ENCODE peak calls at places on chromosomes 3 and 15, in nine cellular contexts. One of them, this sample, is unnamed.

GRCh38 chr15:96972201-96972600 is 641.7 kb downstream of the NR2F2 start:
- DNase-seq in retinal pigment epithelial cell: no peak
- DNase-seq in type B pancreatic cell: no peak
- DNase-seq in endodermal cell: no peak
- DNase-seq in glutamatergic neuron: no peak
- DNase-seq in left ventricle myocardium inferior: no peak
- DNase-seq in adrenal gland: no peak
- DNase-seq in dorsolateral prefrontal cortex: no peak
- DNase-seq in upper lobe of right lung: no peak
- DNase-seq in this sample: no peak

GRCh38 chr3:59052803-59053411 is 3.1 kb upstream of the CFAP20DC start:
- DNase-seq in retinal pigment epithelial cell: no peak
- DNase-seq in type B pancreatic cell: no peak
- DNase-seq in endodermal cell: peak
- DNase-seq in glutamatergic neuron: no peak
- DNase-seq in left ventricle myocardium inferior: no peak
- DNase-seq in adrenal gland: no peak
- DNase-seq in dorsolateral prefrontal cortex: no peak
- DNase-seq in upper lobe of right lung: no peak
- DNase-seq in this sample: no peak

GRCh38 chr3:99499235-99499798 is 139.1 kb upstream of the COL8A1 start:
- DNase-seq in retinal pigment epithelial cell: no peak
- DNase-seq in type B pancreatic cell: no peak
- DNase-seq in endodermal cell: peak
- DNase-seq in glutamatergic neuron: peak
- DNase-seq in left ventricle myocardium inferior: no peak
- DNase-seq in adrenal gland: peak
- DNase-seq in dorsolateral prefrontal cortex: no peak
- DNase-seq in upper lobe of right lung: no peak
- DNase-seq in this sample: peak

GRCh38 chr15:89101302-89102191 is 13.3 kb downstream of the ABHD2 start:
- DNase-seq in retinal pigment epithelial cell: peak
- DNase-seq in type B pancreatic cell: no peak
- DNase-seq in endodermal cell: no peak
- DNase-seq in glutamatergic neuron: no peak
- DNase-seq in left ventricle myocardium inferior: peak
- DNase-seq in adrenal gland: peak
- DNase-seq in dorsolateral prefrontal cortex: no peak
- DNase-seq in upper lobe of right lung: peak
- DNase-seq in this sample: no peak

GRCh38 chr15:52071570-52071969 is 41.0 kb downstream of the BCL2L10 start:
- DNase-seq in retinal pigment epithelial cell: no peak
- DNase-seq in type B pancreatic cell: no peak
- DNase-seq in endodermal cell: no peak
- DNase-seq in glutamatergic neuron: no peak
- DNase-seq in left ventricle myocardium inferior: no peak
- DNase-seq in adrenal gland: no peak
- DNase-seq in dorsolateral prefrontal cortex: no peak
- DNase-seq in upper lobe of right lung: no peak
- DNase-seq in this sample: no peak

GRCh38 chr3:128787256-128788253 is 61.6 kb downstream of the RAB7A start:
- DNase-seq in retinal pigment epithelial cell: no peak
- DNase-seq in type B pancreatic cell: no peak
- DNase-seq in endodermal cell: peak
- DNase-seq in glutamatergic neuron: no peak
- DNase-seq in left ventricle myocardium inferior: no peak
- DNase-seq in adrenal gland: no peak
- DNase-seq in dorsolateral prefrontal cortex: no peak
- DNase-seq in upper lobe of right lung: no peak
- DNase-seq in this sample: peak

GRCh38 chr15:52679232-52680040 is at the start of gene ATOSA:
- DNase-seq in retinal pigment epithelial cell: peak
- DNase-seq in type B pancreatic cell: peak
- DNase-seq in endodermal cell: peak
- DNase-seq in glutamatergic neuron: peak
- DNase-seq in left ventricle myocardium inferior: peak
- DNase-seq in adrenal gland: peak
- DNase-seq in dorsolateral prefrontal cortex: peak
- DNase-seq in upper lobe of right lung: peak
- DNase-seq in this sample: peak

GRCh38 chr3:5339967-5340535 is 152.5 kb downstream of the EDEM1 start:
- DNase-seq in retinal pigment epithelial cell: no peak
- DNase-seq in type B pancreatic cell: no peak
- DNase-seq in endodermal cell: peak
- DNase-seq in glutamatergic neuron: no peak
- DNase-seq in left ventricle myocardium inferior: no peak
- DNase-seq in adrenal gland: no peak
- DNase-seq in dorsolateral prefrontal cortex: no peak
- DNase-seq in upper lobe of right lung: no peak
- DNase-seq in this sample: no peak

GRCh38 chr15:89998141-89998661 is 2.9 kb upstream of the ZNF710 start:
- DNase-seq in retinal pigment epithelial cell: no peak
- DNase-seq in type B pancreatic cell: no peak
- DNase-seq in endodermal cell: no peak
- DNase-seq in glutamatergic neuron: no peak
- DNase-seq in left ventricle myocardium inferior: no peak
- DNase-seq in adrenal gland: no peak
- DNase-seq in dorsolateral prefrontal cortex: no peak
- DNase-seq in upper lobe of right lung: no peak
- DNase-seq in this sample: no peak

GRCh38 chr3:185750015-185750414 is 74.8 kb downstream of the IGF2BP2 start:
- DNase-seq in retinal pigment epithelial cell: no peak
- DNase-seq in type B pancreatic cell: no peak
- DNase-seq in endodermal cell: peak
- DNase-seq in glutamatergic neuron: no peak
- DNase-seq in left ventricle myocardium inferior: no peak
- DNase-seq in adrenal gland: no peak
- DNase-seq in dorsolateral prefrontal cortex: no peak
- DNase-seq in upper lobe of right lung: no peak
- DNase-seq in this sample: no peak

GRCh38 chr15:39167114-39168058 is 413.5 kb upstream of the THBS1 start:
- DNase-seq in retinal pigment epithelial cell: no peak
- DNase-seq in type B pancreatic cell: no peak
- DNase-seq in endodermal cell: no peak
- DNase-seq in glutamatergic neuron: no peak
- DNase-seq in left ventricle myocardium inferior: no peak
- DNase-seq in adrenal gland: no peak
- DNase-seq in dorsolateral prefrontal cortex: no peak
- DNase-seq in upper lobe of right lung: no peak
- DNase-seq in this sample: no peak

GRCh38 chr3:151918253-151919029 is 45.0 kb downstream of the SUCNR1 start:
- DNase-seq in retinal pigment epithelial cell: no peak
- DNase-seq in type B pancreatic cell: no peak
- DNase-seq in endodermal cell: no peak
- DNase-seq in glutamatergic neuron: no peak
- DNase-seq in left ventricle myocardium inferior: no peak
- DNase-seq in adrenal gland: no peak
- DNase-seq in dorsolateral prefrontal cortex: no peak
- DNase-seq in upper lobe of right lung: no peak
- DNase-seq in this sample: no peak

GRCh38 chr3:8210752-8211405 is 290.7 kb upstream of the LMCD1 start:
- DNase-seq in retinal pigment epithelial cell: no peak
- DNase-seq in type B pancreatic cell: no peak
- DNase-seq in endodermal cell: no peak
- DNase-seq in glutamatergic neuron: no peak
- DNase-seq in left ventricle myocardium inferior: no peak
- DNase-seq in adrenal gland: no peak
- DNase-seq in dorsolateral prefrontal cortex: no peak
- DNase-seq in upper lobe of right lung: no peak
- DNase-seq in this sample: no peak

GRCh38 chr15:71114887-71115566 is at the start of gene THSD4:
- DNase-seq in retinal pigment epithelial cell: no peak
- DNase-seq in type B pancreatic cell: peak
- DNase-seq in endodermal cell: peak
- DNase-seq in glutamatergic neuron: peak
- DNase-seq in left ventricle myocardium inferior: peak
- DNase-seq in adrenal gland: peak
- DNase-seq in dorsolateral prefrontal cortex: no peak
- DNase-seq in upper lobe of right lung: peak
- DNase-seq in this sample: peak

GRCh38 chr15:63456253-63456652 is 48.1 kb upstream of the USP3 start:
- DNase-seq in retinal pigment epithelial cell: no peak
- DNase-seq in type B pancreatic cell: no peak
- DNase-seq in endodermal cell: no peak
- DNase-seq in glutamatergic neuron: no peak
- DNase-seq in left ventricle myocardium inferior: no peak
- DNase-seq in adrenal gland: no peak
- DNase-seq in dorsolateral prefrontal cortex: no peak
- DNase-seq in upper lobe of right lung: no peak
- DNase-seq in this sample: no peak

DNA sequence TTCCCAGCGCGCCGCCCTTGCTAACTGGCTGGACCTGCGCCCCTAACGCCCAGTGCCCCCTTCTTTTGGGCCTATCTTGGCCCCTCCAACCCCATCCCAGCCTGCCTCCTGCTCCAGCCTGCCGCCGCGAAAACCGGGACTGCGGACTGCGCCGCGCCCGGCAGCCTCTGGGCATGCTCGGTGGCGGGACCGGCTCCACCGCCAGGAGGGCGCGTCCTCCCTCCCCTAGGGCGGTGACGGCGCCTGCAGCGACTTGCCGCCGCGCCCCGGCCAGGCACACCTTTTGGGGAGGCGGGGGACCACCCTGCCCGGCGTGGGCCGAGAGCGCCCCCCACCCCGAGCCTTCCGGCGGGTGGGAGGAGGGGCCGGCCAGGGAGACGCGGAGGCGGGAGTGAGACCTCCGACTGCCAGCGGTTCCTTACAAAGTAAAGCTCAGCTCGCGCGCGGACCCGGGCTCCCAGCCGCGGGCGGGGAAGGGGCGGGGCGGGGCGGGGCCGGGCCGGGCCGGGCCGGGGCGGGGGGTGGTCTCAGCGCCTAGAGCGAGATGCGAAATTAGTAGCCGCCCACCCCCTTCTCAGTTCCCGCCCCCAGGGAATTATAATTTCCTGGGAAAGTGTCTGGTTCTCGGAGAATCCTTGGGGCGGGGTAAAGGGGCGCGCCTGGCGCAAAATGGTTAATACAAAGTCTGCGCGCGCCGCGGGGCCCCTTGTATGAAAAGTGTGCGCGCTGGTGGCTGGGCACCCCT is 225.0 kb upstream of the IL12A start:
- DNase-seq in retinal pigment epithelial cell: no peak
- DNase-seq in type B pancreatic cell: peak
- DNase-seq in endodermal cell: peak
- DNase-seq in glutamatergic neuron: peak
- DNase-seq in left ventricle myocardium inferior: peak
- DNase-seq in adrenal gland: peak
- DNase-seq in dorsolateral prefrontal cortex: peak
- DNase-seq in upper lobe of right lung: peak
- DNase-seq in this sample: peak
- TF ChIP-seq CTCF in retinal pigment epithelial cell: no peak
- TF ChIP-seq CTCF in type B pancreatic cell: peak
- TF ChIP-seq CTCF in endodermal cell: peak
- TF ChIP-seq CTCF in glutamatergic neuron: peak
- TF ChIP-seq CTCF in left ventricle myocardium inferior: peak
- TF ChIP-seq CTCF in adrenal gland: peak
- TF ChIP-seq CTCF in dorsolateral prefrontal cortex: peak
- TF ChIP-seq CTCF in upper lobe of right lung: peak
- TF ChIP-seq CTCF in this sample: no peak

GRCh38 chr15:48336940-48337339 is 5.7 kb downstream of the DUT start:
- DNase-seq in retinal pigment epithelial cell: no peak
- DNase-seq in type B pancreatic cell: no peak
- DNase-seq in endodermal cell: peak
- DNase-seq in glutamatergic neuron: no peak
- DNase-seq in left ventricle myocardium inferior: no peak
- DNase-seq in adrenal gland: no peak
- DNase-seq in dorsolateral prefrontal cortex: no peak
- DNase-seq in upper lobe of right lung: no peak
- DNase-seq in this sample: peak
- TF ChIP-seq CTCF in retinal pigment epithelial cell: peak
- TF ChIP-seq CTCF in type B pancreatic cell: peak
- TF ChIP-seq CTCF in endodermal cell: peak
- TF ChIP-seq CTCF in glutamatergic neuron: peak
- TF ChIP-seq CTCF in left ventricle myocardium inferior: peak
- TF ChIP-seq CTCF in adrenal gland: peak
- TF ChIP-seq CTCF in dorsolateral prefrontal cortex: no peak
- TF ChIP-seq CTCF in upper lobe of right lung: peak
- TF ChIP-seq CTCF in this sample: no peak

GRCh38 chr3:27728195-27729087 is 6.3 kb upstream of the EOMES start:
- DNase-seq in retinal pigment epithelial cell: no peak
- DNase-seq in type B pancreatic cell: no peak
- DNase-seq in endodermal cell: peak
- DNase-seq in glutamatergic neuron: peak
- DNase-seq in left ventricle myocardium inferior: no peak
- DNase-seq in adrenal gland: no peak
- DNase-seq in dorsolateral prefrontal cortex: no peak
- DNase-seq in upper lobe of right lung: no peak
- DNase-seq in this sample: peak
- TF ChIP-seq CTCF in retinal pigment epithelial cell: peak
- TF ChIP-seq CTCF in type B pancreatic cell: peak
- TF ChIP-seq CTCF in endodermal cell: peak
- TF ChIP-seq CTCF in glutamatergic neuron: peak
- TF ChIP-seq CTCF in left ventricle myocardium inferior: peak
- TF ChIP-seq CTCF in adrenal gland: peak
- TF ChIP-seq CTCF in dorsolateral prefrontal cortex: no peak
- TF ChIP-seq CTCF in upper lobe of right lung: no peak
- TF ChIP-seq CTCF in this sample: peak

DNA sequence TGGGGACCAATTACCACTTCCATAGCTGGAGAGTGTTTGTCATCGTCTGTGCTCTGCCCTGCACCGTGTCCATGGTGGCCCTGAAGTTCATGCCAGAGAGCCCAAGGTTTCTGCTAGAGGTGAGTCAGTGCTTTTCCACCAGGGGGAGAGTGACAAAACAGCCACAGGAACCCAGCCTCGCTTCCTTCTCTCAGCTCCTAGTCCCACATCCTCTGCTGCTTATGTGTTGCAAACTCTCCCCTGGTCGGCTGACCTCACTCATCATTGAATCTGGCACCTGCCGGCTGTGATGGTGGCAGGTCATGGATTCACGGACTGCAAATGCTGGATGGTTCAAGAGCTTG is 158.4 kb downstream of the SV2B start:
- DNase-seq in retinal pigment epithelial cell: no peak
- DNase-seq in type B pancreatic cell: no peak
- DNase-seq in endodermal cell: peak
- DNase-seq in glutamatergic neuron: no peak
- DNase-seq in left ventricle myocardium inferior: no peak
- DNase-seq in adrenal gland: peak
- DNase-seq in dorsolateral prefrontal cortex: no peak
- DNase-seq in upper lobe of right lung: no peak
- DNase-seq in this sample: no peak
- TF ChIP-seq CTCF in retinal pigment epithelial cell: no peak
- TF ChIP-seq CTCF in type B pancreatic cell: peak
- TF ChIP-seq CTCF in endodermal cell: peak
- TF ChIP-seq CTCF in glutamatergic neuron: no peak
- TF ChIP-seq CTCF in left ventricle myocardium inferior: peak
- TF ChIP-seq CTCF in adrenal gland: peak
- TF ChIP-seq CTCF in dorsolateral prefrontal cortex: no peak
- TF ChIP-seq CTCF in upper lobe of right lung: no peak
- TF ChIP-seq CTCF in this sample: no peak

DNA sequence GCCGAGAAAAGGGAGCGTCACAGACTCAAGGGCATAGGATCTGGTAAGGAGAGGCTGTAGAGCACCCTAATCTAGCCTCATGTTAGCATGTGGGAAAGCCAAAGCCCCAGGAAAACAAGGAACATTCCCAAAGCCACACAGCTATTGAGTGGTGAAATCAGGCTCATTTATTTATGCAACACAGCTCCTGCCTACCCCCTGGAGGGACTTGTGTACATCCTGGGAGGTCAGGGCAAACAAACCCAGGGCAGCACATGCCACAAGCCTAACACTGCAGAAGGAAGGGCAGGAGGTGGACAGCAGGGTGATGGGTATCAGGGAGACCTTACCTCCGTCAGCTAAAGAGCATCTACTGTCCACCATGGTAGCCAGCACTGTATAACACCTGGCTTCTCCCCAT is 283.5 kb downstream of the RPLP1 start:
- DNase-seq in retinal pigment epithelial cell: no peak
- DNase-seq in type B pancreatic cell: no peak
- DNase-seq in endodermal cell: no peak
- DNase-seq in glutamatergic neuron: no peak
- DNase-seq in left ventricle myocardium inferior: no peak
- DNase-seq in adrenal gland: no peak
- DNase-seq in dorsolateral prefrontal cortex: no peak
- DNase-seq in upper lobe of right lung: no peak
- DNase-seq in this sample: no peak
- TF ChIP-seq CTCF in retinal pigment epithelial cell: no peak
- TF ChIP-seq CTCF in type B pancreatic cell: no peak
- TF ChIP-seq CTCF in endodermal cell: no peak
- TF ChIP-seq CTCF in glutamatergic neuron: no peak
- TF ChIP-seq CTCF in left ventricle myocardium inferior: no peak
- TF ChIP-seq CTCF in adrenal gland: no peak
- TF ChIP-seq CTCF in dorsolateral prefrontal cortex: no peak
- TF ChIP-seq CTCF in upper lobe of right lung: no peak
- TF ChIP-seq CTCF in this sample: no peak